ENCODE peak calls at places on chromosomes 2 and 18, in five cellular contexts. One of them, this sample, is unnamed.

GRCh38 chr2:224847961-224848850 is 132.0 kb upstream of the CCDC195 start:
- DNase-seq in NCI-H1092 treated with DMSO at 0.1 percent for 48 hours: peak; percentile 9
- DNase-seq in upper lobe of right lung: no peak
- DNase-seq in occipital lobe: no peak
- DNase-seq in stimulated activated naive CD8-positive, alpha-beta T cell treated with anti-CD3 and anti-CD28 coated beads, Interleukin-15, amount 100 ng/mL, for 72 hours: no peak
- DNase-seq in this sample: peak; percentile 81

GRCh38 chr18:31821452-31822171 is 60.9 kb upstream of the SLC25A52 start:
- DNase-seq in occipital lobe: no peak
- DNase-seq in NCI-H1092 treated with DMSO at 0.1 percent for 48 hours: no peak
- DNase-seq in upper lobe of right lung: no peak
- DNase-seq in stimulated activated naive CD8-positive, alpha-beta T cell treated with anti-CD3 and anti-CD28 coated beads, Interleukin-15, amount 100 ng/mL, for 72 hours: no peak
- DNase-seq in this sample: no peak

GRCh38 chr2:205872716-205873115 is 190.4 kb downstream of the NRP2 start:
- DNase-seq in upper lobe of right lung: no peak
- DNase-seq in stimulated activated naive CD8-positive, alpha-beta T cell treated with anti-CD3 and anti-CD28 coated beads, Interleukin-15, amount 100 ng/mL, for 72 hours: no peak
- DNase-seq in occipital lobe: no peak
- DNase-seq in NCI-H1092 treated with DMSO at 0.1 percent for 48 hours: no peak
- DNase-seq in this sample: no peak

GRCh38 chr2:27400348-27401135 is 8.8 kb downstream of the PPM1G start:
- DNase-seq in occipital lobe: no peak
- DNase-seq in NCI-H1092 treated with DMSO at 0.1 percent for 48 hours: no peak
- DNase-seq in stimulated activated naive CD8-positive, alpha-beta T cell treated with anti-CD3 and anti-CD28 coated beads, Interleukin-15, amount 100 ng/mL, for 72 hours: no peak
- DNase-seq in upper lobe of right lung: no peak
- DNase-seq in this sample: no peak

GRCh38 chr2:9753665-9754531 is 89.4 kb upstream of the TAF1B start:
- DNase-seq in occipital lobe: no peak
- DNase-seq in stimulated activated naive CD8-positive, alpha-beta T cell treated with anti-CD3 and anti-CD28 coated beads, Interleukin-15, amount 100 ng/mL, for 72 hours: no peak
- DNase-seq in NCI-H1092 treated with DMSO at 0.1 percent for 48 hours: no peak
- DNase-seq in upper lobe of right lung: peak; percentile 66
- DNase-seq in this sample: no peak

GRCh38 chr2:209496586-209496982 is 72.7 kb downstream of the MAP2 start:
- DNase-seq in stimulated activated naive CD8-positive, alpha-beta T cell treated with anti-CD3 and anti-CD28 coated beads, Interleukin-15, amount 100 ng/mL, for 72 hours: no peak
- DNase-seq in upper lobe of right lung: no peak
- DNase-seq in occipital lobe: no peak
- DNase-seq in NCI-H1092 treated with DMSO at 0.1 percent for 48 hours: no peak
- DNase-seq in this sample: no peak

GRCh38 chr2:124081154-124081771 is 56.2 kb downstream of the CNTNAP5 start:
- DNase-seq in occipital lobe: no peak
- DNase-seq in stimulated activated naive CD8-positive, alpha-beta T cell treated with anti-CD3 and anti-CD28 coated beads, Interleukin-15, amount 100 ng/mL, for 72 hours: no peak
- DNase-seq in upper lobe of right lung: no peak
- DNase-seq in NCI-H1092 treated with DMSO at 0.1 percent for 48 hours: no peak
- DNase-seq in this sample: no peak

GRCh38 chr2:70553334-70553583 is 367 bp downstream of the TGFA start:
- DNase-seq in stimulated activated naive CD8-positive, alpha-beta T cell treated with anti-CD3 and anti-CD28 coated beads, Interleukin-15, amount 100 ng/mL, for 72 hours: no peak
- DNase-seq in NCI-H1092 treated with DMSO at 0.1 percent for 48 hours: peak; percentile 51
- DNase-seq in occipital lobe: peak; percentile 11
- DNase-seq in upper lobe of right lung: no peak
- DNase-seq in this sample: no peak

This sample was measured in RWPE2.